ENCODE peak calls at places on chromosomes 12 and 14, in seven cellular contexts. K is SK-N-SH, V is fibroblast of pulmonary artery, W is fibroblast of mammary gland, H is nephron progenitor cell, I is heart left ventricle, Y is AG04449. E is an unnamed sample.

GRCh38 chr12:13044859-13045384 is 741 bp downstream of the FAM234B start:
- DNase-seq in K (no peak), V (no peak), W (peak; percentile 21), H (no peak), I (no peak), Y (no peak), E (no peak)

GRCh38 chr12:26461799-26462198 is 266.4 kb downstream of the SSPN start:
- DNase-seq in K (no peak), V (no peak), W (no peak), H (no peak), I (no peak), Y (no peak), E (no peak)

GRCh38 chr14:34072401-34072800 is 121.5 kb upstream of the EGLN3 start:
- DNase-seq in K (no peak), V (no peak), W (no peak), H (no peak), I (no peak), Y (no peak), E (no peak)

GRCh38 chr12:130761537-130762318 is 45.6 kb upstream of the RIMBP2 start:
- DNase-seq in K (peak; percentile 90), V (peak; percentile 52), W (peak; percentile 42), H (peak; percentile 67), I (peak; percentile 32), Y (peak; percentile 4), E (peak; percentile 58)

GRCh38 chr12:89707623-89707991 is 1.0 kb downstream of the ATP2B1 start:
- DNase-seq in K (peak; percentile 60), V (no peak), W (no peak), H (peak; percentile 59), I (peak; percentile 24), Y (no peak), E (peak; percentile 36)

GRCh38 chr14:23061995-23062394 is 4.7 kb upstream of the CDH24 start:
- DNase-seq in K (no peak), V (peak; percentile 97), W (peak; percentile 94), H (no peak), I (no peak), Y (peak; percentile 78), E (no peak)

GRCh38 chr12:23197266-23197665 is 572.3 kb downstream of the ETNK1 start:
- DNase-seq in K (no peak), V (no peak), W (peak; percentile 57), H (no peak), I (no peak), Y (no peak), E (no peak)

GRCh38 chr14:64541261-64541970 is 875 bp downstream of the HSPA2 start:
- DNase-seq in K (no peak), V (no peak), W (no peak), H (no peak), I (peak; percentile 24), Y (no peak), E (no peak)

GRCh38 chr14:68692916-68693771 is 99.7 kb downstream of the ZFP36L1 start:
- DNase-seq in K (no peak), V (peak; percentile 80), W (peak; percentile 88), H (no peak), I (no peak), Y (peak; percentile 53), E (no peak)

GRCh38 chr14:86673523-86673969 is 1143.6 kb downstream of the FLRT2 start:
- DNase-seq in K (no peak), V (no peak), W (no peak), H (no peak), I (no peak), Y (no peak), E (no peak)

GRCh38 chr14:52021971-52022600 is 32.7 kb downstream of the RTRAF start:
- DNase-seq in K (no peak), V (no peak), W (no peak), H (no peak), I (no peak), Y (no peak), E (no peak)

GRCh38 chr12:104172564-104172935 is 34.5 kb upstream of the NFYB start:
- DNase-seq in K (no peak), V (no peak), W (no peak), H (no peak), I (no peak), Y (no peak), E (no peak)

GRCh38 chr12:79451988-79452387 is 238.8 kb downstream of the PAWR start:
- DNase-seq in K (peak; percentile 23), V (peak; percentile 90), W (peak; percentile 97), H (no peak), I (peak; percentile 20), Y (peak; percentile 49), E (no peak)

GRCh38 chr14:68975667-68976066 is 3.4 kb downstream of the ACTN1 start:
- DNase-seq in K (no peak), V (peak; percentile 86), W (peak; percentile 81), H (no peak), I (no peak), Y (no peak), E (no peak)

GRCh38 chr14:89165810-89166209 is 251.2 kb downstream of the FOXN3 start:
- DNase-seq in K (no peak), V (no peak), W (no peak), H (no peak), I (no peak), Y (no peak), E (no peak)

GRCh38 chr12:92987362-92987761 is 58.3 kb upstream of the EEA1 start:
- DNase-seq in K (peak; percentile 48), V (peak; percentile 91), W (peak; percentile 84), H (peak; percentile 18), I (no peak), Y (peak; percentile 29), E (peak; percentile 14)

GRCh38 chr12:96399081-96399918 is 939 bp downstream of the CDK17 start:
- DNase-seq in K (peak; percentile 79), V (peak; percentile 85), W (peak; percentile 75), H (peak; percentile 79), I (peak; percentile 86), Y (no peak), E (peak; percentile 57)

GRCh38 chr12:96398422-96399080 is 1.7 kb downstream of the CDK17 start:
- DNase-seq in K (no peak), V (peak; percentile 47), W (peak; percentile 49), H (no peak), I (no peak), Y (no peak), E (no peak)

GRCh38 chr12:96401061-96401871 is 1.0 kb upstream of the CDK17 start:
- DNase-seq in K (peak; percentile 52), V (peak; percentile 92), W (peak; percentile 89), H (no peak), I (peak; percentile 32), Y (peak; percentile 61), E (peak; percentile 8)

GRCh38 chr12:96400631-96401060 is 407 bp upstream of the CDK17 start:
- DNase-seq in K (no peak), V (peak; percentile 61), W (peak; percentile 44), H (no peak), I (no peak), Y (no peak), E (no peak)

DNA sequence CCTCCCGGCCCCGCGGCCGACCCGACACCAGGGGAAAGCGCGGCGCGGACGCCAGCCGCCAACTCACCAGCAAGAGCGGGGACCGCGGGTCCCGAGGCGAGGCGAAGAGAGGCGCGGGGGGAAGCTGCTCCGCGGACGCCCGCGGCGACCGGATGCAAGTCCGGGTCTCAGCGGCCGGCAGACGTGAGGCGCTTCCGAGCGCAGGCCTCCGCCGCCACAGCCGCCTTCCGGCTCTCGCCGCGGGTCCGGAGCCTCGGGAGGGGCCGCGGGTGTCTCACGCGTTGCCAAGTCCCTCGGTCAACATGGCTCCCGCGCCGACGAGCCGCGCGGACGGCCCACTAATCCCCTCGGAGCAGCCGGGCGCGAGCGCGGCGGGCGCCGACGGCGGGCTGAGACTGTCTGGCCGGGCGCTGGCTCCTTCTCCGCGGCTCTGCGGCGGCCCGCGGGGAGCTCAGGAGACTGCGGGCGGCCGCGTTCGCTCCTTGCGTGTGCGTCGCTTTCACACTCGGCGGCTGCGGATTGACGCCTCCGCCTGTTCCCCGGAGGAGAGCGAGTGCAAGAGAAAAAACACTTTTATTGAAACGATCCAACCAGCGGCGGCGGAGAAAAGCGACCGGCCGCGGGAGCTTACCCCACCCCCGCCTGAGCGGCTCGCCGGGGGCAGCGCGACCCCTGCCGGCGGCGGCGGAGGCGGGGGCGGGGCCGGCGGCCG is at the start of gene CDK17:
- DNase-seq in K (peak; percentile 97), V (peak; percentile 91), W (peak; percentile 80), H (peak; percentile 83), I (peak; percentile 86), Y (no peak), E (peak; percentile 88)
- TF ChIP-seq CTCF in K (peak; percentile 39), V (no peak), W (no peak), H (no peak), I (peak; percentile 42), Y (peak; percentile 43), E (peak; percentile 42)

DNA sequence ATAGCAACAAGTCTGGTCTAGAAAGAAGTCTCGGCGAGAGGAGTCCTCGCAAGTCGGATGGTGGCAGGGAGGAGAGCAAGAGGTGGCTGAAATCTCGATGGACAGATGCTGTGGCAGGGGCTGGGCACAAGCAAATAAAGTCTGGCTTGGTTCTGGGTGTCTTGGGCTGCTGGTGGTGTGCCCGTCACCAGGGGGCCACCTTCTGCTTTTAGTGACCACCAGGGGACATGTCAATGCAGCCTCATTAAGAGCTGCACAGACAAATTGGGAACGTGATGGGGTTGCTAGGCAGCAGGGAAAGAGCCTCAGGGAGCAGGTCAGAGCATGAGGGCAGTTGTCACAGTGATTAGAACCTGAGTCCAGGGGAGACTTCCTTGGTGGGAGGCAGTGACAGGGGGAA is 43.9 kb downstream of the LRRC74A start:
- DNase-seq in K (peak; percentile 77), V (no peak), W (no peak), H (peak; percentile 39), I (no peak), Y (no peak), E (peak; percentile 44)
- TF ChIP-seq CTCF in K (peak; percentile 33), V (peak; percentile 14), W (no peak), H (peak; percentile 40), I (no peak), Y (peak; percentile 33), E (peak; percentile 43)

DNA sequence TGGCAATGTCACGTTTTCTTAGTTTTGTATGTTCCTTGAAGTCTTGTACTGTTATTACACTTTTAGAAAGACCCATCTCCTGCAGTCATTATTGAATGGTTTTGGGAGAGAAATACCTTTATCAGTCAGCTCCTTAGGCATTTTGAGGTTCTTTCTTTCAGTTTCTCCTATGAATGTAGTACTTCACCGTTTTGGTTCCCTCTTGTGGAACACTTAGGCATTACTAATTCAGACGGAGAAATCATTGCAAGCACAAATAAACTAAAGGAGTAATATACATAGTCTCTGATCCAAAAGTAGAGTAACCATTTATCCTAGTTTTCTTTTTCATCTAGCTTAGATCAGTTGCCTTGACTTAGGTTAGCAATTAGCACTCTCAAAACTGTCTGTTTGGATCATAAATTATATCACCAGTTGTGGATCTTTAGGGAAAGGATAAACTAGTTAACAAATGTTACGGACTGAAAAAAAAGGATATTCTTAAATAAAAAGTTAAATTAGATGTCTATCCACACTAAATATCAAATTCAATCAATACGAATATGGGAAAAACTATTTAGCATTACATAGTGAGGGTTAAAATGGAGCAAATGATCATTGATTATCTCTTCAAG is 1538.3 kb upstream of the SEL1L start:
- DNase-seq in K (no peak), V (no peak), W (peak; percentile 25), H (no peak), I (no peak), Y (no peak), E (peak; percentile 22)
- TF ChIP-seq CTCF in K (peak; percentile 60), V (no peak), W (peak; percentile 34), H (peak; percentile 57), I (no peak), Y (no peak), E (peak; percentile 63)

GRCh38 chr12:42161529-42161928 is 16.9 kb upstream of the GXYLT1 start:
- DNase-seq in K (no peak), V (no peak), W (no peak), H (no peak), I (no peak), Y (no peak), E (no peak)

GRCh38 chr12:42162198-42162597 is 17.5 kb upstream of the GXYLT1 start:
- DNase-seq in K (no peak), V (no peak), W (peak; percentile 46), H (no peak), I (no peak), Y (no peak), E (no peak)

GRCh38 chr12:42156232-42156631 is 11.6 kb upstream of the GXYLT1 start:
- DNase-seq in K (no peak), V (no peak), W (no peak), H (no peak), I (no peak), Y (no peak), E (no peak)
- TF ChIP-seq CTCF in K (no peak), V (no peak), W (no peak), H (no peak), I (no peak), Y (no peak), E (no peak)

E was measured in endothelial cell.